ENCODE peak calls at places on chromosome 15, in four cellular contexts. K is NCI-H1092 treated with DMSO at 0.1 percent for 48 hours, V is cardiac septum, Z is NCI-H1105. F is an unnamed sample.

GRCh38 chr15:48592929-48593328 is 52.6 kb downstream of the FBN1 start:
- DNase-seq in Z (no peak), V (no peak), K (no peak), F (no peak)

GRCh38 chr15:27086146-27086545 is 115.2 kb downstream of the GABRG3 start:
- DNase-seq in V (no peak), Z (no peak), K (no peak), F (no peak)

GRCh38 chr15:66765478-66766281 is 63.6 kb downstream of the SMAD6 start:
- DNase-seq in K (no peak), Z (peak), V (no peak), F (peak)

GRCh38 chr15:57827021-57827420 is 120.5 kb downstream of the POLR2M start:
- DNase-seq in Z (no peak), V (no peak), K (no peak), F (no peak)

GRCh38 chr15:67146214-67146613 is 80.8 kb downstream of the SMAD3 start:
- DNase-seq in Z (no peak), K (peak), V (peak), F (no peak)

GRCh38 chr15:87944051-87944450 is 312.5 kb downstream of the NTRK3 start:
- DNase-seq in Z (no peak), V (no peak), K (no peak), F (no peak)

GRCh38 chr15:70463453-70463834 is 299.9 kb downstream of the UACA start:
- DNase-seq in K (no peak), Z (no peak), V (no peak), F (no peak)

GRCh38 chr15:71238926-71239325 is 123.7 kb downstream of the THSD4 start:
- DNase-seq in K (no peak), V (no peak), Z (no peak), F (no peak)

GRCh38 chr15:74265046-74265639 is 29.0 kb downstream of the CCDC33 start:
- DNase-seq in V (no peak), K (no peak), Z (no peak), F (no peak)

GRCh38 chr15:70077436-70077835 is 20.3 kb downstream of the TLE3 start:
- DNase-seq in K (no peak), Z (no peak), V (no peak), F (no peak)

GRCh38 chr15:99474981-99475753 is 90.6 kb upstream of the MEF2A start:
- DNase-seq in Z (no peak), V (peak), K (no peak), F (no peak)

GRCh38 chr15:60871731-60872130 is 357.4 kb downstream of the RORA start:
- DNase-seq in Z (no peak), V (no peak), K (no peak), F (no peak)

GRCh38 chr15:99735868-99736267 is 2.6 kb upstream of the LYSMD4 start:
- DNase-seq in V (no peak), K (no peak), Z (no peak), F (no peak)

GRCh38 chr15:35931942-35932341 is 386.0 kb upstream of the DPH6 start:
- DNase-seq in V (no peak), K (no peak), Z (no peak), F (no peak)

GRCh38 chr15:56866798-56867197 is 51.6 kb upstream of the TCF12 start:
- DNase-seq in V (no peak), Z (no peak), K (no peak), F (no peak)

GRCh38 chr15:42608110-42608531 is 32.7 kb downstream of the STARD9 start:
- DNase-seq in K (no peak), Z (no peak), V (no peak), F (no peak)

GRCh38 chr15:21261965-21262850 is 178.1 kb downstream of the POTEB3 start:
- DNase-seq in K (no peak), V (peak), Z (no peak), F (no peak)

GRCh38 chr15:73959012-73959581 is 32.8 kb downstream of the LOXL1 start:
- DNase-seq in Z (no peak), K (peak), V (peak), F (no peak)

GRCh38 chr15:91307561-91307960 is 207.5 kb downstream of the SV2B start:
- DNase-seq in Z (no peak), K (no peak), V (no peak), F (no peak)

GRCh38 chr15:40754574-40754882 is 526 bp downstream of the RMDN3 start:
- DNase-seq in V (no peak), K (no peak), Z (no peak), F (no peak)

GRCh38 chr15:59646271-59646670 is 11.0 kb downstream of the GTF2A2 start:
- DNase-seq in Z (no peak), V (no peak), K (no peak), F (no peak)

GRCh38 chr15:34721802-34722795 is 32.7 kb downstream of the GJD2 start:
- DNase-seq in Z (peak), K (peak), V (peak), F (peak)

GRCh38 chr15:70259030-70259424 is 161.3 kb upstream of the TLE3 start:
- DNase-seq in K (no peak), Z (no peak), V (peak), F (no peak)

GRCh38 chr15:66635817-66636216 is 66.2 kb upstream of the SMAD6 start:
- DNase-seq in Z (no peak), V (no peak), K (no peak), F (no peak)

GRCh38 chr15:22885105-22885504 is 46.6 kb downstream of the NIPA2 start:
- DNase-seq in Z (no peak), K (no peak), V (no peak), F (no peak)

GRCh38 chr15:67832031-67832551 is 6.8 kb downstream of the SKOR1 start:
- DNase-seq in Z (no peak), V (no peak), K (no peak), F (peak)

GRCh38 chr15:60179786-60180391 is 175.8 kb downstream of the FOXB1 start:
- DNase-seq in Z (peak), V (no peak), K (peak), F (peak)

GRCh38 chr15:57752426-57752825 is 45.9 kb downstream of the POLR2M start:
- DNase-seq in K (no peak), Z (no peak), V (no peak), F (no peak)

GRCh38 chr15:98845138-98845884 is 162.3 kb downstream of the PGPEP1L start:
- DNase-seq in V (no peak), K (no peak), Z (no peak), F (no peak)

GRCh38 chr15:76328962-76329361 is 7.6 kb upstream of the ISL2 start:
- DNase-seq in V (no peak), Z (no peak), K (no peak), F (no peak)

GRCh38 chr15:101049856-101050646 is 130.9 kb downstream of the LRRK1 start:
- DNase-seq in Z (no peak), K (no peak), V (peak), F (no peak)

GRCh38 chr15:42152196-42152920 is 4.1 kb downstream of the PLA2G4F start:
- DNase-seq in V (peak), Z (no peak), K (no peak), F (no peak)

GRCh38 chr15:55254916-55255679 is 34.5 kb downstream of the RAB27A start:
- DNase-seq in V (no peak), Z (no peak), K (no peak), F (no peak)

GRCh38 chr15:58369261-58369699 is 62.5 kb upstream of the LIPC start:
- DNase-seq in K (no peak), Z (no peak), V (no peak), F (no peak)